ENCODE peak calls at places on chromosomes 7 and 10, in eight cellular contexts. One of them, this sample, is unnamed.

GRCh38 chr7:155441856-155442255 is 16.1 kb upstream of the EN2 start:
- DNase-seq in aorta: peak
- DNase-seq in body of pancreas: no peak
- DNase-seq in tibial artery: no peak
- DNase-seq in A673: no peak
- DNase-seq in substantia nigra: no peak
- DNase-seq in mesenchymal stem cell: no peak
- DNase-seq in colonic mucosa: no peak
- DNase-seq in this sample: no peak

GRCh38 chr10:108375691-108376090 is 1211.2 kb upstream of the SORCS1 start:
- DNase-seq in aorta: no peak
- DNase-seq in body of pancreas: no peak
- DNase-seq in tibial artery: no peak
- DNase-seq in A673: no peak
- DNase-seq in substantia nigra: no peak
- DNase-seq in mesenchymal stem cell: no peak
- DNase-seq in colonic mucosa: no peak
- DNase-seq in this sample: no peak

GRCh38 chr10:96153065-96153464 is 23.0 kb downstream of the ZNF518A start:
- DNase-seq in aorta: no peak
- DNase-seq in body of pancreas: no peak
- DNase-seq in tibial artery: no peak
- DNase-seq in A673: no peak
- DNase-seq in substantia nigra: no peak
- DNase-seq in mesenchymal stem cell: no peak
- DNase-seq in colonic mucosa: no peak
- DNase-seq in this sample: no peak

GRCh38 chr10:124646483-124647352 is 97.5 kb downstream of the FAM53B start:
- DNase-seq in aorta: peak
- DNase-seq in body of pancreas: peak
- DNase-seq in tibial artery: peak
- DNase-seq in A673: no peak
- DNase-seq in substantia nigra: no peak
- DNase-seq in mesenchymal stem cell: peak
- DNase-seq in colonic mucosa: peak
- DNase-seq in this sample: peak

GRCh38 chr10:22714524-22715289 is at the start of gene PIP4K2A:
- DNase-seq in aorta: peak
- DNase-seq in body of pancreas: peak
- DNase-seq in tibial artery: peak
- DNase-seq in A673: peak
- DNase-seq in substantia nigra: no peak
- DNase-seq in mesenchymal stem cell: peak
- DNase-seq in colonic mucosa: peak
- DNase-seq in this sample: peak

GRCh38 chr7:99000904-99001442 is 122.6 kb downstream of the TRRAP start:
- DNase-seq in aorta: no peak
- DNase-seq in body of pancreas: no peak
- DNase-seq in tibial artery: no peak
- DNase-seq in A673: no peak
- DNase-seq in substantia nigra: no peak
- DNase-seq in mesenchymal stem cell: no peak
- DNase-seq in colonic mucosa: no peak
- DNase-seq in this sample: no peak

GRCh38 chr10:13904053-13904452 is 317.3 kb downstream of the PRPF18 start:
- DNase-seq in aorta: no peak
- DNase-seq in body of pancreas: no peak
- DNase-seq in tibial artery: no peak
- DNase-seq in A673: no peak
- DNase-seq in substantia nigra: no peak
- DNase-seq in mesenchymal stem cell: no peak
- DNase-seq in colonic mucosa: no peak
- DNase-seq in this sample: peak

GRCh38 chr10:11870900-11871407 is 47.8 kb downstream of the PROSER2 start:
- DNase-seq in aorta: no peak
- DNase-seq in body of pancreas: no peak
- DNase-seq in tibial artery: no peak
- DNase-seq in A673: no peak
- DNase-seq in substantia nigra: no peak
- DNase-seq in mesenchymal stem cell: no peak
- DNase-seq in colonic mucosa: no peak
- DNase-seq in this sample: no peak

GRCh38 chr10:124650820-124651401 is 93.3 kb downstream of the FAM53B start:
- DNase-seq in aorta: no peak
- DNase-seq in body of pancreas: no peak
- DNase-seq in tibial artery: no peak
- DNase-seq in A673: no peak
- DNase-seq in substantia nigra: no peak
- DNase-seq in mesenchymal stem cell: no peak
- DNase-seq in colonic mucosa: no peak
- DNase-seq in this sample: no peak

GRCh38 chr7:15801565-15801964 is 115.1 kb upstream of the MEOX2 start:
- DNase-seq in aorta: no peak
- DNase-seq in body of pancreas: no peak
- DNase-seq in tibial artery: peak
- DNase-seq in A673: peak
- DNase-seq in substantia nigra: no peak
- DNase-seq in mesenchymal stem cell: peak
- DNase-seq in colonic mucosa: no peak
- DNase-seq in this sample: peak

GRCh38 chr10:80741278-80741677 is 203.6 kb downstream of the SH2D4B start:
- DNase-seq in aorta: no peak
- DNase-seq in body of pancreas: no peak
- DNase-seq in tibial artery: no peak
- DNase-seq in A673: no peak
- DNase-seq in substantia nigra: no peak
- DNase-seq in mesenchymal stem cell: no peak
- DNase-seq in colonic mucosa: no peak
- DNase-seq in this sample: no peak

GRCh38 chr7:75950111-75950681 is 35.2 kb downstream of the POR start:
- DNase-seq in aorta: no peak
- DNase-seq in body of pancreas: no peak
- DNase-seq in tibial artery: no peak
- DNase-seq in A673: no peak
- DNase-seq in substantia nigra: no peak
- DNase-seq in mesenchymal stem cell: no peak
- DNase-seq in colonic mucosa: no peak
- DNase-seq in this sample: no peak

GRCh38 chr7:65927489-65928448 is 54.2 kb downstream of the GUSB start:
- DNase-seq in aorta: no peak
- DNase-seq in body of pancreas: no peak
- DNase-seq in tibial artery: no peak
- DNase-seq in A673: peak
- DNase-seq in substantia nigra: no peak
- DNase-seq in mesenchymal stem cell: no peak
- DNase-seq in colonic mucosa: peak
- DNase-seq in this sample: peak

GRCh38 chr7:128427289-128427891 is 17.6 kb upstream of the IMPDH1 start:
- DNase-seq in aorta: no peak
- DNase-seq in body of pancreas: no peak
- DNase-seq in tibial artery: no peak
- DNase-seq in A673: peak
- DNase-seq in substantia nigra: no peak
- DNase-seq in mesenchymal stem cell: peak
- DNase-seq in colonic mucosa: peak
- DNase-seq in this sample: peak

DNA sequence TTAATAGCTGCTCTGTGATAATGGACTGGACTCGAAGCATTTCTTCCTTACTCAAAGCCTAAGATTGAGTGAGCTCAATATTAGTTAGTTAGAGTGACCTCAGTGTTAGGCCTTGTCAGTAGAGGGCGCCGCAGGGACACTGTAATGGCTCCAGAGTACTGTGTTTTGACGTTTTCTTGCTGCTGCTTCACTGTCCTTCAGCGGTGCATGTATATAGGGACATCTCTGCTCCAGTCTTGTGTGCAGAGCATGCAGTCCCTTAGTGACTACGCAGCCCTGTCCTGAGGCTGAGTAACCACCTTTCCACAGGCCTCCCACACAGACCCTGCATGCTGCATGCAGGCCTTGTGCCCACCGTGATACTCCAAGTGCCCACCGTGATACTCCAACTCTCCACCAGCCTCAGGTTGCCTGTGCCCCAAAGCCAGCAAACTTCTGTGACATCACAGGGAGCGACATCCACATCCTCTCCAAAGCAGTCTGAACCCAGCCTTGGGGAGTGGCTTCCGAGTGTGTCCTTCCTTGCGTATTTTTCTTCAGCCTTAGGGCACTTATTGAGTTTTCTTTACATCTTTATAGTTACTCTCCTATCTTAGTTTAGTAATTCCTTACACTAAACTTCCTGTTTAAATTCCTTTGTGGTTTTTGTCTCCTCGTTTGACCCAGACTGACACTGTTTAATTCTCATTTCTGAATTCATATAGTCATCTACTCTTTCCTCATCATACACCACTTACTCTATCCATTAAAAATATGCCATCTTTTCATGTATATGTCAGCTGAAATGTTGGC is 118.2 kb downstream of the JAZF1 start:
- DNase-seq in aorta: peak
- DNase-seq in body of pancreas: peak
- DNase-seq in tibial artery: peak
- DNase-seq in A673: peak
- DNase-seq in substantia nigra: no peak
- DNase-seq in mesenchymal stem cell: peak
- DNase-seq in colonic mucosa: peak
- DNase-seq in this sample: peak
- H3K27ac ChIP-seq in aorta: no peak
- H3K27ac ChIP-seq in body of pancreas: no peak
- H3K27ac ChIP-seq in tibial artery: no peak
- H3K27ac ChIP-seq in A673: no peak
- H3K27ac ChIP-seq in substantia nigra: no peak
- H3K27ac ChIP-seq in mesenchymal stem cell: peak
- H3K27ac ChIP-seq in colonic mucosa: no peak
- H3K27ac ChIP-seq in this sample: no peak

GRCh38 chr7:77184990-77185389 is 14.6 kb downstream of the FGL2 start:
- DNase-seq in aorta: no peak
- DNase-seq in body of pancreas: no peak
- DNase-seq in tibial artery: no peak
- DNase-seq in A673: no peak
- DNase-seq in substantia nigra: no peak
- DNase-seq in mesenchymal stem cell: peak
- DNase-seq in colonic mucosa: no peak
- DNase-seq in this sample: no peak

DNA sequence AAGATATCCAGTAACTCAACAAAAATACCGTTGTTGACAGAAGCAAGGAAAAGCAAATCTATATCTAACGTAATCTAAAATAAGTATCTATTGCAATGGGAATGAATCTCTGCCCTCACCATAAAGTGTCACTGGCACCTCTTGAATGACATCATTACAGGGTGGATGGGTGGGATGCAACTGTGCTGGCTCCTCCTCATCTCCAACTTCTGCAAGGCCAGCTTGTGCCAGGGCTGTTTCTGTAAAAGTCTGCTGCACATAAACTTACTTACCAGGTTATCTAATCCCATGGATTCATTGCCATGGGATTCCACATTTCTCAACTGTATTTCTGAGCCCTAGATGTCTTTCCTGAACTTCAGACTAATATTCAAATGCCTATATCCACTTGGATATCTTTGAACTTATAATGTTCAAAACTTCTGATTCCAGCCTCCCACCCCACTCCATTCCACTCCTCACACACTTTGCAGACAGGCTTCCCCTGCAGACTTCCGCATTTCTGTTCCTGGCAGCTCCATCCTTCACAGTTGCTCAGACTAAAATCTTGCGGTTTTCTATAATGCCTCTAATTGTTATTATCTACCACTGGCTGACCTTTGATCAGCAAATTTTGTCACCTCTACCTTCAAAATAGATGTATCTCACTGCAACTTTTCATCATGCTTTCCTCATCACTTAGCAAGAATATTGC is 10.7 kb downstream of the FGL2 start:
- DNase-seq in aorta: no peak
- DNase-seq in body of pancreas: no peak
- DNase-seq in tibial artery: no peak
- DNase-seq in A673: no peak
- DNase-seq in substantia nigra: no peak
- DNase-seq in mesenchymal stem cell: no peak
- DNase-seq in colonic mucosa: no peak
- DNase-seq in this sample: no peak
- H3K27ac ChIP-seq in aorta: no peak
- H3K27ac ChIP-seq in body of pancreas: no peak
- H3K27ac ChIP-seq in tibial artery: no peak
- H3K27ac ChIP-seq in A673: no peak
- H3K27ac ChIP-seq in substantia nigra: no peak
- H3K27ac ChIP-seq in mesenchymal stem cell: no peak
- H3K27ac ChIP-seq in colonic mucosa: no peak
- H3K27ac ChIP-seq in this sample: no peak

DNA sequence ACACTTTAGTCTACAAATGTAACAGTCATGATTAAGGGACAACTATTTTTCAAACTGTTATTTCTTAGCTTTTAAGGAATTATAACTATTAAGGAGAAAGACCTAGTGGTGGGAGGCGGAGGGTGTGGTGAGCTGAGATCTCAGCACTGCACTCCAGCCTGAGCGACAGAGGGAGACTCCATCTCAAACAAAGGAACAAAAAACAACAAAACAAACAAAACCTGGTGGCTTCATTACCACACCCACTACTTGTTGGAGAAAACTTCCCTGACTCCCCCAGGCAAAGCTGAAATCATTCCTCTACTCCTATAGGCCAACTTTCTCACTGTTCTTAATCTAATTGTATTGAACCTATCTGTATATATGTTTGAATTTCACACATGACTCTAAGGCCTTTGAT is 3.2 kb downstream of the POLR1F start:
- DNase-seq in aorta: no peak
- DNase-seq in body of pancreas: no peak
- DNase-seq in tibial artery: no peak
- DNase-seq in A673: no peak
- DNase-seq in substantia nigra: no peak
- DNase-seq in mesenchymal stem cell: no peak
- DNase-seq in colonic mucosa: no peak
- DNase-seq in this sample: no peak
- H3K27ac ChIP-seq in aorta: no peak
- H3K27ac ChIP-seq in body of pancreas: no peak
- H3K27ac ChIP-seq in tibial artery: no peak
- H3K27ac ChIP-seq in A673: no peak
- H3K27ac ChIP-seq in substantia nigra: no peak
- H3K27ac ChIP-seq in mesenchymal stem cell: no peak
- H3K27ac ChIP-seq in colonic mucosa: no peak
- H3K27ac ChIP-seq in this sample: no peak

DNA sequence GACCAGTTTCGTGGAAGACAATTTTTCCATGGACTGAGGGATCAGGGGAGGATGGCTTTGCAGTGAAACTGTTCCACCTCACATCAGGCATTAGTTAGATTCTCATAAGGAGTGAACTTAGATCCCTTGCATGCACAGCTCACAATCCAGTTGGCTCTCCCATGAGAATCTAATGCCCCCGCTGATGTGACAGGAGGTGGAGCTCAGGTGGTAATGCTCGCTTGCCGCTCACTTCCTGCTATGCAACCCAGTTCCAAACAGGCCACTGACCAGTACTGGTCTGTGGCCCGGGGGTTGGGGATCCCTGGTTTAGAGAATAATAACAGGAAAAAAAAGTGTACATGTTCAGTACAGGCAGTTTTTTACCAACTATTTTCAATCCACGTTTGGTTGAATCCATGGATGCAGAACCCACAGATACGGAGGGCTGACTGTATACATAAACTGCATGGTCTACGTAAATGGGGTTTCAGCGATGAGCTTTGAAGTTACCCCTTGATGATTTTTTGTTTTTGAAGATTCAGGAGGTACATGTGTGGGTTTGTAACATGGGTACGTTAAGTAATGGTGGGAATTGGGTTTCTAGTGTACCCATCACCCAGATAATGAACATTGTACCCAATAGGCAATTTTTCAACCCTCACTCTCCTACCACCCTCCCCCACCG is 24.5 kb downstream of the OGDH start:
- DNase-seq in aorta: no peak
- DNase-seq in body of pancreas: no peak
- DNase-seq in tibial artery: no peak
- DNase-seq in A673: no peak
- DNase-seq in substantia nigra: no peak
- DNase-seq in mesenchymal stem cell: no peak
- DNase-seq in colonic mucosa: no peak
- DNase-seq in this sample: no peak
- H3K27ac ChIP-seq in aorta: no peak
- H3K27ac ChIP-seq in body of pancreas: no peak
- H3K27ac ChIP-seq in tibial artery: no peak
- H3K27ac ChIP-seq in A673: no peak
- H3K27ac ChIP-seq in substantia nigra: no peak
- H3K27ac ChIP-seq in mesenchymal stem cell: peak
- H3K27ac ChIP-seq in colonic mucosa: peak
- H3K27ac ChIP-seq in this sample: peak

This sample was measured in cardiac muscle cell.